ENCODE peak calls at places on chromosome 16, in nine cellular contexts. J is ELF-1; K is iPS-NIHi11; X is stimulated activated CD4-positive, alpha-beta T cell treated with anti-CD3 and anti-CD28 coated beads, Interleukin-1b, Interleukin-23, amount 100 ng/mL, for 1 hour; L is GM23248; I is MM.1S; H is NCI-H1092 treated with DMSO at 0.1 percent for 48 hours; D is activated CD4-positive, alpha-beta T cell treated with anti-CD3 and anti-CD28 coated beads for 4 hours; T is NCI-H2081. S is an unnamed sample.
A peak's percentile ranks its signal among the peaks of the same experiment; 100 is the strongest.

GRCh38 chr16:11254913-11255736 is 879 bp downstream of the SOCS1 start:
- DNase-seq in L (peak; percentile 86), K (peak; percentile 50), D (peak; percentile 59), J (peak; percentile 62), H (peak; percentile 62), I (peak; percentile 34), X (no peak), T (peak; percentile 36), S (no peak)

GRCh38 chr16:81831722-81832126 is 52.6 kb downstream of the PLCG2 start:
- DNase-seq in T (no peak), D (no peak), X (no peak), J (no peak), K (no peak), H (no peak), I (peak; percentile 82), L (peak; percentile 19), S (no peak)

GRCh38 chr16:25051446-25052160 is 36.4 kb upstream of the ARHGAP17 start:
- DNase-seq in T (no peak), I (no peak), X (no peak), D (no peak), K (no peak), J (peak; percentile 16), H (no peak), L (peak; percentile 70), S (no peak)

GRCh38 chr16:78775161-78775561 is 675.7 kb downstream of the WWOX start:
- DNase-seq in J (no peak), K (no peak), I (no peak), T (no peak), H (no peak), X (peak; percentile 24), D (no peak), L (no peak), S (no peak)

GRCh38 chr16:11180489-11180888 is 75.5 kb downstream of the SOCS1 start:
- DNase-seq in D (no peak), X (no peak), L (no peak), T (no peak), J (no peak), I (no peak), K (no peak), H (no peak), S (no peak)

GRCh38 chr16:70735141-70735979 is 49.5 kb upstream of the MTSS2 start:
- DNase-seq in H (no peak), D (no peak), K (no peak), X (no peak), I (no peak), L (peak; percentile 94), J (no peak), T (no peak), S (no peak)

GRCh38 chr16:80377621-80378020 is 163.2 kb upstream of the DYNLRB2 start:
- DNase-seq in I (no peak), L (no peak), J (no peak), K (no peak), D (no peak), T (no peak), H (no peak), X (no peak), S (no peak)

GRCh38 chr16:83969771-83970429 is 1.9 kb downstream of the NECAB2 start:
- DNase-seq in I (no peak), K (no peak), H (no peak), X (no peak), T (no peak), D (no peak), L (no peak), J (no peak), S (no peak)

GRCh38 chr16:46731691-46732555 is 16.2 kb downstream of the MYLK3 start:
- DNase-seq in I (no peak), T (no peak), J (no peak), H (no peak), L (no peak), K (no peak), D (no peak), X (no peak), S (no peak)

GRCh38 chr16:59148756-59149155 is 414.6 kb upstream of the GOT2 start:
- DNase-seq in X (no peak), L (no peak), T (no peak), J (no peak), H (no peak), I (no peak), D (no peak), K (no peak), S (no peak)

GRCh38 chr16:29995330-29995910 is at the start of gene HIRIP3:
- DNase-seq in K (peak; percentile 90), J (peak; percentile 92), I (peak; percentile 92), D (peak; percentile 81), H (peak; percentile 89), X (peak; percentile 70), L (peak; percentile 91), T (peak; percentile 76), S (peak; percentile 47)

GRCh38 chr16:87138316-87138715 is 178.9 kb downstream of the C16orf95 start:
- DNase-seq in H (no peak), L (no peak), I (no peak), J (no peak), D (no peak), T (no peak), X (no peak), K (no peak), S (no peak)

GRCh38 chr16:77409311-77409710 is 25.5 kb downstream of the ADAMTS18 start:
- DNase-seq in D (no peak), J (peak; percentile 42), X (no peak), H (no peak), T (no peak), K (no peak), I (no peak), L (no peak), S (no peak)

GRCh38 chr16:89031715-89032659 is 55.0 kb upstream of the CBFA2T3 start:
- DNase-seq in K (no peak), I (peak; percentile 22), D (peak; percentile 56), H (no peak), J (no peak), X (peak; percentile 10), T (no peak), L (no peak), S (no peak)

GRCh38 chr16:76913046-76913445 is 277.9 kb upstream of the MON1B start:
- DNase-seq in H (no peak), I (no peak), X (no peak), J (no peak), D (no peak), L (peak; percentile 3), K (no peak), T (no peak), S (no peak)

GRCh38 chr16:26569793-26570192 is 496.9 kb upstream of the C16orf82 start:
- DNase-seq in T (no peak), H (peak; percentile 0), J (peak; percentile 65), X (no peak), L (peak; percentile 19), D (no peak), K (peak; percentile 55), I (peak; percentile 43), S (no peak)

GRCh38 chr16:11367483-11367906 is 22.2 kb downstream of the RMI2 start:
- DNase-seq in X (no peak), L (peak; percentile 59), T (no peak), K (no peak), D (no peak), J (no peak), H (no peak), I (no peak), S (no peak)

GRCh38 chr16:13143551-13143950 is 242.2 kb downstream of the SHISA9 start:
- DNase-seq in I (no peak), T (no peak), H (no peak), L (no peak), X (no peak), D (no peak), K (no peak), J (no peak), S (no peak)

GRCh38 chr16:69924777-69925191 is 26.4 kb upstream of the CLEC18A start:
- DNase-seq in L (peak; percentile 95), H (no peak), I (no peak), K (no peak), D (no peak), X (no peak), J (no peak), T (no peak), S (no peak)

GRCh38 chr16:57638381-57638780 is 10.0 kb downstream of the ADGRG1 start:
- DNase-seq in L (no peak), X (no peak), I (no peak), K (no peak), J (no peak), H (no peak), T (no peak), D (no peak), S (no peak)

S was measured in LNCaP clone FGC.